ENCODE peak calls at places on chromosomes 3 and 15, in five cellular contexts. One of them, this sample, is unnamed.

GRCh38 chr3:189941679-189942078 is 179.0 kb downstream of the P3H2 start:
- DNase-seq in H1: no peak
- DNase-seq in HepG2: peak
- DNase-seq in K562: no peak
- DNase-seq in GM12878: no peak
- DNase-seq in this sample: no peak

GRCh38 chr3:127748754-127749327 is 73.5 kb downstream of the MGLL start:
- DNase-seq in GM12878: no peak
- DNase-seq in H1: no peak
- DNase-seq in HepG2: no peak
- DNase-seq in K562: no peak
- DNase-seq in this sample: no peak

GRCh38 chr15:69146724-69147435 is 13.6 kb upstream of the GLCE start:
- DNase-seq in K562: no peak
- DNase-seq in HepG2: no peak
- DNase-seq in H1: peak
- DNase-seq in GM12878: no peak
- DNase-seq in this sample: no peak

GRCh38 chr15:83118291-83118827 is 10.9 kb downstream of the TM6SF1 start:
- DNase-seq in GM12878: no peak
- DNase-seq in H1: no peak
- DNase-seq in K562: no peak
- DNase-seq in HepG2: no peak
- DNase-seq in this sample: no peak

GRCh38 chr3:26712211-26713026 is 89.8 kb downstream of the LRRC3B start:
- DNase-seq in GM12878: no peak
- DNase-seq in K562: peak
- DNase-seq in H1: peak
- DNase-seq in HepG2: peak
- DNase-seq in this sample: peak

GRCh38 chr15:74585857-74586256 is 29.8 kb upstream of the CLK3 start:
- DNase-seq in H1: no peak
- DNase-seq in K562: no peak
- DNase-seq in GM12878: no peak
- DNase-seq in HepG2: no peak
- DNase-seq in this sample: no peak

GRCh38 chr15:72288796-72289596 is 16.6 kb upstream of the PARP6 start:
- DNase-seq in K562: no peak
- DNase-seq in HepG2: no peak
- DNase-seq in H1: no peak
- DNase-seq in GM12878: no peak
- DNase-seq in this sample: peak

GRCh38 chr15:58473720-58474119 is 41.9 kb downstream of the LIPC start:
- DNase-seq in GM12878: peak
- DNase-seq in H1: no peak
- DNase-seq in K562: no peak
- DNase-seq in HepG2: no peak
- DNase-seq in this sample: no peak

GRCh38 chr15:44216958-44217357 is 21.9 kb upstream of the FRMD5 start:
- DNase-seq in HepG2: no peak
- DNase-seq in H1: no peak
- DNase-seq in K562: no peak
- DNase-seq in GM12878: no peak
- DNase-seq in this sample: no peak

GRCh38 chr3:140152851-140153640 is 218.1 kb downstream of the CLSTN2 start:
- DNase-seq in H1: peak
- DNase-seq in GM12878: no peak
- DNase-seq in HepG2: no peak
- DNase-seq in K562: no peak
- DNase-seq in this sample: no peak

GRCh38 chr3:23100106-23100505 is 103.0 kb upstream of the UBE2E2 start:
- DNase-seq in GM12878: no peak
- DNase-seq in HepG2: no peak
- DNase-seq in H1: no peak
- DNase-seq in K562: no peak
- DNase-seq in this sample: no peak

DNA sequence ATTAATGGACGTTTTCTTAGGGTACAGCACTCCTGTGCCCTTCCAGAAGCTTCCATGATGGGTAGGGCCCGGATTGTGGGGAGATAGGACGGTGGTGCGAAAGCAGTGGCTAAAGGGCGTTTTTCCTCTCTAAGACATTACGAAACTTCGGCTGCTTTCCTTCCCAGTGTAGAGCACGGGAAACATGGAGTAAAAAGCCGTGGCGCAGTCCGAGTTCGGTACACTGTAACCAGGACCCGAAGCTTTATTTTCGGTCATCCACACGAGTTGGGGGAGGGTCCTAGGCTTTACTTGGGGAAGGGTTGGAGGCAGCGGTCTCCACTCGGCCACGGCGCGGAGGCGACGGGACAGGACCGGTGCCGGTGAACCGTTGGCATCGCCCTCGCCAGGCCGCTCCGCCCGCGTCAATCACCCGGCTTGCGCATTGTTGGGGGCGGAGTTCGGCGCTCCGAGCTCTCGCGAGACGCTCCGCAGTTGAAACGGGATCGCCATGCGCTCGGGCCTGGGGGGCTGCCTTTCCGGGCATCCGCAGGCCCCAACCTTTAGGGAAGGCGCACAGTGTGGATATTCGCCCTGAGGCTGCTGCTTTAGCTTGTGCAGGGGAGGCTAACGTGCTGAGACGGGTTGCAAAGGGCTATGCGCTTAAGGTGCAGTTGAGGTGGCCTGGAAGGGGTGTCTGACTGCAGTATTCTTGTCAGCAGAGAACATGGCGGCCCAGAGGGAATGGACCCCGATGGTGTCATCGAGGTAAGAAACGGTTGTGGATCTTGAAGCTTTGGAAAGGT is 546 bp downstream of the EIF4A2 start:
- DNase-seq in H1: peak
- DNase-seq in HepG2: peak
- DNase-seq in K562: peak
- DNase-seq in GM12878: no peak
- DNase-seq in this sample: peak
- TF ChIP-seq POLR2AphosphoS5 in H1: peak
- TF ChIP-seq POLR2AphosphoS5 in HepG2: no peak
- TF ChIP-seq POLR2AphosphoS5 in K562: peak
- TF ChIP-seq POLR2AphosphoS5 in GM12878: peak
- TF ChIP-seq POLR2AphosphoS5 in this sample: peak

DNA sequence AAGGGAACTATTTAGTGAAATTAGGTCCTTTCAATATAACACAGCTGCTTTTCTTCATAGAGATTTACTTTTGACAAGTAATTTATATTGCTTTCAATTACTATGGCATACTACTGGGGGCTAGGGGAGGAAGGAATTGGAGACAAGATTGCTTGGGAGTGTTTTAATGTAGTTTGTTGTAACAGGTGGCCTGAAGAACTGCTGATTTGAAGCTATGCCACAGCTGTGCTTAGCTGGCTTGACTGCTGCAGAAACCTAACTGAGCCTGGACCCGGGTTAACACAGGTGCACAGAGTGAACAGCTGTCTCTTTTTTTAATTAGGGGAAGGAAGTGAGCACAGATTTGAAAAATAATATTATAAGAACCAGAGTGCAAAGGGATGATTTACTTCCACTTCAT is 234.0 kb upstream of the CCDC54 start:
- DNase-seq in K562: no peak
- DNase-seq in HepG2: no peak
- DNase-seq in GM12878: no peak
- DNase-seq in H1: no peak
- DNase-seq in this sample: no peak
- TF ChIP-seq CREB1 in K562: no peak
- TF ChIP-seq CREB1 in HepG2: no peak
- TF ChIP-seq CREB1 in GM12878: no peak
- TF ChIP-seq CREB1 in H1: no peak
- TF ChIP-seq CREB1 in this sample: no peak

DNA sequence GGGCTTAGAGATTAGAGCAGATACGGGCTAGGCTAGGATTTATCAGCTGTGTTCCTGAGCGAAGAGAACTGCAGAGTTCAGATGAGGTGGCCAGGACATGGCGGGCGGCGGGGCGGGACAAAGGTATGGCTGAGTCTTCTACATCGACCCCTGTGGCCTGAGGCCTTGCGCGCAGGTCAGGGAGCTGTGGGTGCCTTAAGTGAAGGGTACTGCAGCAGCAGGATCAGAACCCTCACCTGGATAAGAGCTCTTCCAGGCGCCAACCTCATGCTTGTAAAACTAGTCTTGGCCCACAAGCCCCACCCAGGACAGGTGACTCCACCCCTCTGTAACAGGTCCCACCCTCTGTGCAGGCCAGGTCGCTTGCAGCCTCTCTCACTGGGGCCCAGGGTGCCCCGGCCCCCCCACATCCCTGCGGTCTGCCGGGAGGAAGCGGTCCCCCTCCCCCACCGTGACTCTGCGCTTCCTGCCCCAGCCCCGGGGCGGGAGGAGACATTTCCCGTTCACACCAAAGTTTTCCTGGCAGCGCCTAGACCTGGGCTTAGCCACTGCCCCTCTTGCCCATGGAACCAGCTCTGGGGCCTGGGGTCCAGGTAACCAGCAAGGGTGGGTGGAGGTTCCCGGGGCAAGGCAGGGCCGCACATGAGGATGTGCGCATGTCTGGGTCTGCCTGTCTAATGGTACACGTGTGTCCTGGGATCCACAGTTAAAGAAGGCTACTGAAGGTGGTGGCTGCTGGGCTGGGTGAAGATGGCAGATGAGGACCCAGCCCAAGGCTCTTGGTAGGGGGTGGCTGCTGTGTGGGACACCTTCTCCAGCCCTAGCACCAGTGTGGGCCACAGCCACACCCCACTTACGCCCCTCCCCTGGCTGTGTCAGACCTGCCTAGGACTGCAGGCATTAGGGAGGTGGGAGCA is 8.3 kb downstream of the NBEAL2 start:
- DNase-seq in K562: peak
- DNase-seq in GM12878: peak
- DNase-seq in HepG2: no peak
- DNase-seq in H1: peak
- DNase-seq in this sample: peak
- TF ChIP-seq POLR2AphosphoS5 in K562: peak
- TF ChIP-seq POLR2AphosphoS5 in GM12878: peak
- TF ChIP-seq POLR2AphosphoS5 in HepG2: no peak
- TF ChIP-seq POLR2AphosphoS5 in H1: no peak
- TF ChIP-seq POLR2AphosphoS5 in this sample: peak

DNA sequence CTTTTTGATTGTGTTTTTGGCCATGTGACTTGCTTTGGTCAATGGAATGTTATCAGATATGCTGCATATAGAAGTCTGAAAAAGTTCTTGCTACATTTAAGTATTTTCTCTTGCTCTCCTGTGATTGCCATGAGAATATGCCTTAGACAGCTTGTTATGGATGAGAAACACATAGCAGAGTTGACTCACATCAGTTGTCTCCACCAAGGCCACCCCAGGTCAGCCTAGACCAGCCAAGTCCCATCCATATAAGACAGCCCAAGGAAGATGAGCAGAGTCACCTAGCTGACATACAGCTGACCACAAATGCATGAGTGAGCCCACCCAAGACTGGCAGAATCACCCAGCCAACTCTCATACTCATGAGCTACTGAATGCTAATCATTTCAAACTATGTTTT is 153.0 kb downstream of the THRB start:
- DNase-seq in GM12878: no peak
- DNase-seq in HepG2: no peak
- DNase-seq in K562: no peak
- DNase-seq in H1: no peak
- DNase-seq in this sample: no peak
- TF ChIP-seq CREB1 in GM12878: no peak
- TF ChIP-seq CREB1 in HepG2: no peak
- TF ChIP-seq CREB1 in K562: no peak
- TF ChIP-seq CREB1 in H1: no peak
- TF ChIP-seq CREB1 in this sample: no peak

GRCh38 chr3:97432914-97433313 is 331.6 kb upstream of the ARL6 start:
- DNase-seq in GM12878: no peak
- DNase-seq in H1: no peak
- DNase-seq in HepG2: no peak
- DNase-seq in K562: no peak
- DNase-seq in this sample: peak
- TF ChIP-seq POLR2AphosphoS5 in GM12878: no peak
- TF ChIP-seq POLR2AphosphoS5 in H1: no peak
- TF ChIP-seq POLR2AphosphoS5 in HepG2: no peak
- TF ChIP-seq POLR2AphosphoS5 in K562: no peak
- TF ChIP-seq POLR2AphosphoS5 in this sample: no peak

GRCh38 chr15:64877435-64877834 is 34.3 kb upstream of the ANKDD1A start:
- DNase-seq in K562: no peak
- DNase-seq in HepG2: no peak
- DNase-seq in H1: no peak
- DNase-seq in GM12878: no peak
- DNase-seq in this sample: no peak
- TF ChIP-seq CREB1 in K562: no peak
- TF ChIP-seq CREB1 in HepG2: no peak
- TF ChIP-seq CREB1 in H1: no peak
- TF ChIP-seq CREB1 in GM12878: no peak
- TF ChIP-seq CREB1 in this sample: no peak

This sample was measured in GM23338.